ENCODE peak calls at places on chromosome 21, in six cellular contexts. U, W, K, N, O and F are unnamed samples.

GRCh38 chr21:42590431-42591131 is 62.8 kb upstream of the PDE9A start:
- DNase-seq in W (peak), K (no peak), O (no peak), N (no peak), U (no peak), F (no peak)

GRCh38 chr21:26506951-26507350 is 66.1 kb downstream of the CYYR1 start:
- DNase-seq in W (no peak), K (peak), N (no peak), O (no peak), U (no peak), F (no peak)

GRCh38 chr21:35204850-35205564 is 155.9 kb upstream of the RUNX1 start:
- DNase-seq in O (no peak), N (no peak), U (peak), W (peak), K (peak), F (peak)

GRCh38 chr21:32329776-32330175 is 31.1 kb downstream of the MRAP start:
- DNase-seq in K (peak), W (no peak), O (no peak), N (no peak), U (no peak), F (no peak)

GRCh38 chr21:39004776-39005605 is 178.3 kb downstream of the PSMG1 start:
- DNase-seq in U (peak), N (no peak), O (no peak), W (peak), K (peak), F (peak)

GRCh38 chr21:35019631-35020032 is 29.5 kb downstream of the RUNX1 start:
- DNase-seq in N (peak), K (no peak), W (no peak), U (no peak), O (no peak), F (no peak)

GRCh38 chr21:37622755-37623543 is 256.4 kb downstream of the DYRK1A start:
- DNase-seq in W (no peak), U (no peak), K (no peak), N (no peak), O (no peak), F (no peak)

GRCh38 chr21:44005071-44005470 is 7.0 kb upstream of the TRAPPC10 start:
- DNase-seq in U (no peak), O (no peak), W (peak), N (no peak), K (no peak), F (no peak)

GRCh38 chr21:38355353-38355752 is 98.6 kb downstream of the KCNJ15 start:
- DNase-seq in N (no peak), O (no peak), K (no peak), U (no peak), W (no peak), F (no peak)

GRCh38 chr21:28636988-28637691 is 355.5 kb downstream of the LTN1 start:
- DNase-seq in O (no peak), K (peak), W (no peak), U (no peak), N (peak), F (peak)

GRCh38 chr21:35367558-35367957 is 318.5 kb upstream of the RUNX1 start:
- DNase-seq in O (no peak), K (no peak), N (no peak), W (no peak), U (no peak), F (no peak)

GRCh38 chr21:41612674-41613250 is 104.8 kb upstream of the TMPRSS2 start:
- DNase-seq in W (peak), N (peak), U (peak), O (peak), K (peak), F (peak)

GRCh38 chr21:44761747-44762208 is 39.8 kb downstream of the UBE2G2 start:
- DNase-seq in O (no peak), N (no peak), W (peak), U (no peak), K (no peak), F (no peak)